ENCODE peak calls at places on chromosomes 2 and 18, in six cellular contexts. B, H, T, C, R and X are unnamed samples.
A peak's percentile ranks its signal among the peaks of the same experiment; 100 is the strongest.

GRCh38 chr18:59814872-59815271 is 84.9 kb upstream of the PMAIP1 start:
- DNase-seq in R (no peak), H (no peak), C (no peak), T (no peak), B (no peak), X (no peak)

GRCh38 chr2:71451695-71452094 is 1.7 kb upstream of the DYSF start:
- DNase-seq in R (no peak), C (no peak), B (no peak), T (no peak), H (no peak), X (no peak)

GRCh38 chr2:28674062-28674712 is 77.4 kb upstream of the PPP1CB start:
- DNase-seq in T (no peak), C (no peak), H (no peak), B (no peak), R (no peak), X (no peak)

GRCh38 chr2:113977660-113978523 is 88.0 kb downstream of the ACTR3 start:
- DNase-seq in R (no peak), B (no peak), H (no peak), T (peak; percentile 100), C (no peak), X (no peak)

GRCh38 chr2:155099784-155100183 is 401.3 kb downstream of the KCNJ3 start:
- DNase-seq in R (no peak), C (no peak), T (peak; percentile 54), B (peak; percentile 56), H (no peak), X (no peak)

GRCh38 chr2:127342101-127342500 is 45.7 kb downstream of the MAP3K2 start:
- DNase-seq in R (no peak), B (no peak), H (no peak), C (no peak), T (no peak), X (no peak)

GRCh38 chr18:61898576-61899205 is 5.9 kb upstream of the RNF152 start:
- DNase-seq in T (peak; percentile 8), R (no peak), H (no peak), C (no peak), B (no peak), X (no peak)

GRCh38 chr2:176091329-176092258 is 927 bp upstream of the HOXD13 start:
- DNase-seq in B (no peak), H (no peak), C (no peak), R (no peak), T (no peak), X (no peak)

GRCh38 chr2:58700621-58701020 is 459.5 kb upstream of the FANCL start:
- DNase-seq in C (no peak), T (no peak), H (no peak), R (no peak), B (no peak), X (no peak)

GRCh38 chr2:135960598-135961551 is 24.6 kb downstream of the DARS1 start:
- DNase-seq in T (no peak), R (no peak), C (no peak), B (no peak), H (no peak), X (no peak)
- TF ChIP-seq POLR2AphosphoS5 in T (no peak), R (no peak), C (no peak), B (no peak), H (no peak), X (no peak)

DNA sequence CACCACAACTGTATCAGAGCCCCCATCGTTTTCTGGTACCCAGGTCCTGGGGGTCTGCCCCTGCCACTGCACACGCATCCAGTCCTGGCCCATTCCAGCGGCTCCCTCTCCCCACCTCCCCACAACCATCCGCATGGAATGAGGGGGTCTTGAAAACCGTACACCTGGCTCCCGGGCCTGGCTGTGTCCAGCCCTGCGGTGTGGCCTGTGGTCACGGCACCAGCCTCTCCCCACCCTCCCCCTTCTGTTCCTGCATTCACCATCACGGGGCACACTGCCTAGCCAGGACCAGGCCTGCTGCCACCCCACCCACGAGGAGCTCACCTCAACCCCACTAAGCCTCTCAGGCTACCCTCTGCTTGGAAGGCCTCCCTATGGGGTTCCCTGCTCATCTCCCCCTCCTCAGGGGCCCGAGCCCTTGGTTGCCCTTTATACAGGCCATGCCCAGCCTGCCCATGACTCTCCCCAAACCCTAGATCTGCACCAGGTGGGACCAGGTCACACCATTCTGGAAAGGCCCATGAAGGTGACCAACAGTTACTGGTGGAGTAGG is 11.4 kb downstream of the GPR35 start:
- DNase-seq in R (no peak), B (no peak), T (no peak), H (no peak), C (no peak), X (peak; percentile 9)
- TF ChIP-seq TAF1 in R (no peak), B (no peak), T (no peak), H (no peak), C (no peak), X (no peak)

GRCh38 chr2:100924122-100924519 is 78.0 kb upstream of the RPL31 start:
- DNase-seq in R (no peak), C (no peak), H (no peak), T (no peak), B (no peak), X (no peak)
- TF ChIP-seq POLR2A in R (no peak), C (no peak), H (no peak), T (no peak), B (no peak), X (no peak)

GRCh38 chr18:76553715-76554603 is 58.9 kb upstream of the ZNF516 start:
- DNase-seq in B (no peak), T (peak; percentile 79), C (no peak), R (no peak), H (no peak), X (no peak)
- TF ChIP-seq POLR2AphosphoS5 in B (no peak), T (no peak), C (no peak), R (no peak), H (no peak), X (no peak)

GRCh38 chr2:99851091-99851490 is 291.3 kb downstream of the AFF3 start:
- DNase-seq in B (no peak), T (no peak), H (no peak), C (no peak), R (no peak), X (no peak)
- TF ChIP-seq TAF1 in B (no peak), T (no peak), H (no peak), C (no peak), R (no peak), X (no peak)

DNA sequence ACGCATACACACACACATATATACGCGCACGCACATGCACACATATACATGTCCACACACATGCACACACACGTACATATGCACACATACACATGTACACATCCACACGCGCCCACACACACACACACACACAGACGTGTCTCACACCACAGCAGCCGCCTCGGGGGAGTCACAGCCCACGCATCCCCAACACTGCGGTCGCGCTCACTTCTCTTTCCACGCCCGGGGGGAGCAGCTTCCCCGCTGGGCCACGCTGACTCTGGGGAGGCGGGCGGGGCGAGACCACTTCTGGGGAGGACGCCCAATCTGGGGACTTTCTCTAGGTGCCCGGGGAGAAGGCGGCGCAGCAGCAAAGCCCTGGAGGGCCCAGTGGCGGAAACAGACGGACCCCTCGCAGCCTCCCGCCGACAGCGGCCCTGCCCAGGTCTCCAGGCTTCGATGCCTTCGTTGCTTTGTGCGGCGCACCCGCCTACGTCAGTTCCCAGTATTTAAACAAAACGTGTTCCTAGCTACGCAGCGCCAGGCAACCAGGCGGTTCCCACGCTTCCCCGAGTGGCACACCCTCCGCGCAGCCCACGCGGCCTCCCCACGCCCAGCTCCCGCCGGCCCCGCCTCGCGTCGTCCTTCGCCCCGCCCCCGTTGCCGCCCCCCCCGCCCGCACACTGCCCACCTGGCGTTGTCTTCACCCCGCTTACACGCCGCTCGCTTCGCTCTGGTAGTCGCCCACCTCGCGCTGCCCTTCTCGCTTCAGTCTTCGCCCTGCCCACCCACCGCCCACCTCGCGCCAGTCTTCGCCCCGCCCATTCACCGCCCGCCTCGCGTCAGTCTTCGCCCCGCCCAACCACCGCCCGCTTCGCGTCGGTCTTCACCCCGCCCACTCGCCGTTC is 810 bp upstream of the RBFA start:
- DNase-seq in C (no peak), R (no peak), T (no peak), H (no peak), B (peak; percentile 9), X (no peak)
- TF ChIP-seq POLR2A in C (peak; percentile 71), R (peak; percentile 52), T (peak; percentile 64), H (no peak), B (peak; percentile 11), X (peak; percentile 60)

DNA sequence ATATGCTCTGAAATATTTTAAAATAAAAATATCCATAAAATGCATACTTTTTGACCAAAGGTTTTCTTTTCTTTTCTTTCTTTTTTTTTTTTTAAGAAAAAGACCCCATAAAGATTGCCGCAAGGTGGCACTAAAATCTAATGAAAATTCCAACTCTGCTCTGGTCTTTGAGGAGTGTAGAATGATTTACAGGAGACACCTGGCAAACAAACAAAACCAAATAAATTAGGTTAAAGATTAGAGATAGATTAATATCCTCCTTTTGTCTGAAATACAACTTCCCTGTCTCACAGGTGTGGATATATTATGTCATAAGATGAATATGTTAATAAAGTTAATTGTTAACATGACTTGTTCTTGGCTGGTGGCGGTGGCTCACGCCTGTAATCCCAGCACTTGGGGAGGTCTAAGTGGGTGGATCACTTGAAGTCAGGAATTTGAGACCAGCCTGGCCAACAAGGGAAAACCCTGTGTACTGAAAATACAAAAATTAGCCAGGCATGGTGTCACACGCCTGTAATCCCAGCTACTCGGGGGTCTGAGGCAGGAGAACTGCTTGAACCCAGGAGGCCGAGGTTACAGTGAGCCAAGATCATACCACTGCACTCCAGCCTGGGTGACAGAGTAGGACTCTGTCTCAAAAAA is 3.5 kb upstream of the RHOB start:
- DNase-seq in R (peak; percentile 52), H (no peak), B (no peak), C (no peak), T (peak; percentile 77), X (no peak)
- TF ChIP-seq POLR2AphosphoS5 in R (no peak), H (no peak), B (no peak), C (no peak), T (no peak), X (no peak)